ENCODE peak calls at places on chromosomes 5 and 9, in six cellular contexts. J is lower lobe of right lung, E is cardiac muscle cell, T is HCT116, G is thyroid gland, W is tibial artery. A is an unnamed sample.

GRCh38 chr5:92944903-92945629 is 636.0 kb downstream of the NR2F1-AS1 start:
- DNase-seq in W (no peak), T (no peak), J (no peak), G (no peak), E (no peak), A (no peak)

GRCh38 chr5:66828046-66828550 is 231.9 kb downstream of the MAST4 start:
- DNase-seq in G (peak), T (no peak), J (no peak), E (no peak), W (no peak), A (no peak)

GRCh38 chr9:38263534-38263933 is 129.0 kb upstream of the ALDH1B1 start:
- DNase-seq in J (no peak), G (no peak), T (peak), W (no peak), E (no peak), A (no peak)

GRCh38 chr5:115435776-115436712 is 108.5 kb downstream of the FEM1C start:
- DNase-seq in G (no peak), T (no peak), E (no peak), W (no peak), J (no peak), A (peak)

GRCh38 chr5:72266862-72267261 is 53.2 kb downstream of the MRPS27 start:
- DNase-seq in T (no peak), G (no peak), W (no peak), E (no peak), J (no peak), A (no peak)

GRCh38 chr9:130860458-130861316 is 25.6 kb downstream of the ABL1 start:
- DNase-seq in G (peak), T (peak), E (peak), J (peak), W (peak), A (peak)

GRCh38 chr9:81815781-81816180 is 112.4 kb upstream of the SPATA31D4 start:
- DNase-seq in E (no peak), T (no peak), W (no peak), J (no peak), G (no peak), A (no peak)

GRCh38 chr5:7392401-7393024 is 3.4 kb upstream of the ADCY2 start:
- DNase-seq in E (peak), G (no peak), W (no peak), T (no peak), J (no peak), A (no peak)

GRCh38 chr5:9140711-9141110 is 405.2 kb downstream of the SEMA5A start:
- DNase-seq in J (no peak), T (no peak), W (no peak), G (no peak), E (no peak), A (no peak)

GRCh38 chr9:22141906-22142305 is 132.8 kb upstream of the CDKN2B start:
- DNase-seq in T (no peak), J (no peak), E (no peak), W (no peak), G (no peak), A (no peak)

GRCh38 chr5:138981131-138981530 is 106.0 kb upstream of the LRRTM2 start:
- DNase-seq in J (no peak), W (no peak), G (no peak), E (no peak), T (no peak), A (no peak)

GRCh38 chr9:33434317-33435105 is 12.9 kb downstream of the AQP3 start:
- DNase-seq in E (no peak), W (no peak), J (no peak), T (no peak), G (peak), A (no peak)

GRCh38 chr5:158070855-158071254 is 211.9 kb upstream of the CLINT1 start:
- DNase-seq in E (no peak), W (no peak), T (no peak), G (peak), J (no peak), A (no peak)

GRCh38 chr9:131410051-131410491 is 16.2 kb downstream of the PRRC2B start:
- DNase-seq in T (no peak), J (no peak), E (no peak), G (no peak), W (no peak), A (no peak)

GRCh38 chr9:7185612-7186011 is 427.8 kb downstream of the KDM4C start:
- DNase-seq in T (peak), E (no peak), J (no peak), W (no peak), G (peak), A (peak)

GRCh38 chr9:15250013-15250412 is 57.0 kb downstream of the TTC39B start:
- DNase-seq in J (no peak), E (peak), W (no peak), G (no peak), T (no peak), A (no peak)

GRCh38 chr9:89640391-89640790 is 35.6 kb downstream of the GADD45G start:
- DNase-seq in G (no peak), J (peak), E (no peak), W (no peak), T (no peak), A (no peak)

GRCh38 chr5:95864456-95864855 is 41.9 kb upstream of the GLRX start:
- DNase-seq in G (no peak), E (no peak), W (no peak), T (no peak), J (no peak), A (no peak)
- H3K27ac ChIP-seq in G (no peak), E (no peak), W (peak), T (no peak), J (no peak), A (no peak)

DNA sequence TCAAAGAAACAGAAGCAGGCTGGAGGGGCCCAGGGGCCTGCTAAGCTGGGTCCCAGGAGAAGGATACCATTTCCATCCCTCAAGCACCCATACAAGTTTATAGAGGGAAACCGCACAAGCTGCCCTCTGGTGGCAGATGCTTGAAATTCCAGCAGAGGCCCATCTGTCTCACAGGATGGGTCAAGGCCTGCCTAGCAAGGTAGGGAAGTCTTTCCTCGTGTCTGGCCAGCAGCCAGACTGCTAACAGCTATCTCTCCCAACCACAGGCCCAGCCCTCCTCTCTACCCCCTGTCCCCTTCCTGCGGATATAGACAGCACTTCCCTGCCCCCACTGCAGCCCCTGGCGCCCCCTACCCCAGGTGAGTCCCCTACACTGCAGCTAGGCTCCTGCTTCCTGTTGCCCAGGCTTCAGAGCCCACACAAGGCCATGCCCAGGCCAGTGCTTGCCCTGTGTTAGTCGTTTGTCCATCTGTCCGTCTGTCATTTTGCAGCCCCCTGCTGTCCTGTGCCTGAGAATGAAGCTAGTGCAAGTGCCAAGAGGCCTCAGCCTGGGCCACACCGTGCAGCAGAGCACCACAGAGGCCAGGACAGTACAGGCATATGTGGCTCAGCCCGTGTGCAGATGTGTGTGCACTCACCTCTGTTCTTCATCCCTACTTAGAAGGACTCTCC is 26.2 kb downstream of the TCF7 start:
- DNase-seq in J (peak), W (peak), E (peak), T (peak), G (peak), A (peak)
- TF ChIP-seq CTCF in J (peak), W (peak), E (peak), T (peak), G (peak), A (peak)

GRCh38 chr5:124661317-124662141 is 84.9 kb downstream of the ZNF608 start:
- DNase-seq in W (no peak), G (peak), E (peak), J (no peak), T (peak), A (peak)

GRCh38 chr5:124665035-124665434 is 81.4 kb downstream of the ZNF608 start:
- DNase-seq in T (no peak), J (no peak), E (no peak), G (no peak), W (no peak), A (no peak)

GRCh38 chr5:124664287-124664686 is 82.2 kb downstream of the ZNF608 start:
- DNase-seq in J (no peak), T (no peak), G (no peak), W (no peak), E (no peak), A (no peak)

GRCh38 chr5:124662261-124662781 is 84.1 kb downstream of the ZNF608 start:
- DNase-seq in G (no peak), J (no peak), E (no peak), W (no peak), T (peak), A (no peak)

DNA sequence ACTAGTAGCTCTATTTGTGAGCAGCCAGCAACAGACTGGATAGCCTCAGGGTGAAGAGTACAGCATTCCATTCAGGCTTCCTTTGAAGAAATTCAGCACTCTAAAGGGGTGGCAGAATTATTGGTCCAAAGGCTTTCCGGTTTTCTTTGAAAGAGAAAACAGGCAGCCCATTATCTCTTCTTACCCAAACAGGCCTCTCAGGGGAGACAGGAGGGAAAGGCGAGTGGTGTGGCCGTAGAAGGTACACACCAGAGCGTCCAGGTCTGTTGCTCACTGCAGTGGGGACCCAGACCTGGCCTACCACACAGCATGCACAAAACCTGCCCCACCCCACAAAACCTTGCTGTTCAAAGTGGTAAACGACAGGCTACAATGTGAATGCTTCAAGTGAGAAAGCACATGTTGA is 83.3 kb downstream of the ZNF608 start:
- DNase-seq in E (peak), W (no peak), G (peak), T (no peak), J (no peak), A (no peak)
- H3K27ac ChIP-seq in E (peak), W (no peak), G (no peak), T (peak), J (no peak), A (peak)

GRCh38 chr9:20684035-20684864 is at the start of gene FOCAD:
- DNase-seq in W (peak), E (peak), T (peak), G (peak), J (peak), A (peak)
- TF ChIP-seq CTCF in W (peak), E (no peak), T (no peak), G (no peak), J (no peak), A (no peak)

GRCh38 chr5:77852514-77853352 is 76.6 kb upstream of the TBCA start:
- DNase-seq in G (peak), W (no peak), J (no peak), E (peak), T (no peak), A (no peak)
- H3K27ac ChIP-seq in G (peak), W (no peak), J (no peak), E (peak), T (no peak), A (no peak)

GRCh38 chr9:120863833-120864232 is 13.2 kb downstream of the PHF19 start:
- DNase-seq in W (peak), G (no peak), T (no peak), E (no peak), J (no peak), A (no peak)
- TF ChIP-seq CTCF in W (no peak), G (no peak), T (no peak), E (no peak), J (no peak), A (no peak)

DNA sequence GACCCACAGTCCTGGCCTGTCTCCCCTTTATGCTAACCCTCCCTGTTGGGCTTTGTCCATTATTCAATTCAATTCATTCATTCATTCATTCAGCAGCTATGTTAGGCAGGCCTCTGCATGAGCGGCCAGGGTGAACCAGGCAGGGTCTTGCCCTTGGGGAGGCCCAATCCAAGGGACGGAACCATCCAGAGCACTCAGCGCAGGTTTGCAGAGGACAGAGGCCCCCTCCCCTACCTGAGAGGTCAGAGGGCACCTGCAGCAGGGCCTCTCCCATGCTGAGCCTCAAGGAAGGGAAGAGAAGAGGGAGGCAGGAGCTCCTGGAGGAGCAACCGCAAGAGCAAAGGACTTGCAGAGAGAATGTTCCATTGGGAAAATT is 61.4 kb downstream of the C9orf50 start:
- DNase-seq in G (no peak), J (no peak), T (no peak), E (no peak), W (no peak), A (no peak)
- H3K27ac ChIP-seq in G (peak), J (no peak), T (peak), E (peak), W (no peak), A (no peak)

A was measured in RWPE1.